ENCODE peak calls at places on chromosomes 5 and 9, in ten cellular contexts. S is uterus, L is transverse colon, P is spleen, J is testis, H is endothelial cell of umbilical vein, U is ovary, X is K562, C is thyroid gland, Z is HepG2. Y is an unnamed sample.

GRCh38 chr5:39780341-39780740 is 355.6 kb upstream of the DAB2 start:
- DNase-seq in S (no peak), L (no peak), P (no peak), J (no peak), H (peak; percentile 82), U (no peak), X (no peak), C (no peak), Z (no peak), Y (no peak)

GRCh38 chr5:128844354-128844923 is 120.8 kb upstream of the SLC27A6 start:
- DNase-seq in S (no peak), L (no peak), P (no peak), J (no peak), H (peak; percentile 53), U (no peak), X (no peak), C (no peak), Z (no peak), Y (no peak)

GRCh38 chr5:66001952-66002351 is 75.6 kb downstream of the ERBIN start:
- DNase-seq in S (no peak), L (no peak), P (no peak), J (no peak), H (no peak), U (no peak), X (no peak), C (no peak), Z (no peak), Y (no peak)

GRCh38 chr5:136053336-136054121 is 24.7 kb downstream of the TGFBI start:
- DNase-seq in S (no peak), L (no peak), P (peak; percentile 32), J (no peak), H (peak; percentile 77), U (no peak), X (peak; percentile 19), C (no peak), Z (peak; percentile 99), Y (no peak)

GRCh38 chr9:92275541-92275940 is 18.0 kb downstream of the IARS1 start:
- DNase-seq in S (no peak), L (no peak), P (no peak), J (no peak), H (no peak), U (no peak), X (no peak), C (no peak), Z (no peak), Y (no peak)

GRCh38 chr5:66144799-66145390 is 795 bp downstream of the SREK1 start:
- DNase-seq in S (no peak), L (no peak), P (no peak), J (no peak), H (peak; percentile 87), U (no peak), X (no peak), C (no peak), Z (peak; percentile 45), Y (peak; percentile 96)

GRCh38 chr5:81773148-81773547 is 22.3 kb upstream of the SSBP2 start:
- DNase-seq in S (no peak), L (no peak), P (no peak), J (no peak), H (no peak), U (no peak), X (no peak), C (no peak), Z (no peak), Y (no peak)

GRCh38 chr9:125407432-125407973 is 145.9 kb downstream of the GAPVD1 start:
- DNase-seq in S (no peak), L (no peak), P (no peak), J (no peak), H (no peak), U (no peak), X (no peak), C (no peak), Z (no peak), Y (no peak)

GRCh38 chr5:10990626-10991025 is 229.6 kb upstream of the DAP start:
- DNase-seq in S (no peak), L (no peak), P (no peak), J (no peak), H (no peak), U (no peak), X (no peak), C (no peak), Z (no peak), Y (no peak)

GRCh38 chr5:93299596-93300308 is 281.3 kb downstream of the NR2F1-AS1 start:
- DNase-seq in S (no peak), L (no peak), P (no peak), J (no peak), H (no peak), U (no peak), X (no peak), C (peak; percentile 57), Z (no peak), Y (no peak)

GRCh38 chr9:121609845-121610637 is 41.4 kb upstream of the DAB2IP start:
- DNase-seq in S (peak; percentile 75), L (no peak), P (no peak), J (no peak), H (peak; percentile 29), U (peak; percentile 49), X (no peak), C (peak; percentile 94), Z (peak; percentile 93), Y (no peak)

GRCh38 chr5:94505327-94506080 is 112.9 kb downstream of the KIAA0825 start:
- DNase-seq in S (no peak), L (no peak), P (no peak), J (no peak), H (no peak), U (no peak), X (no peak), C (no peak), Z (no peak), Y (no peak)

GRCh38 chr5:58680503-58680902 is 97.6 kb downstream of the RAB3C start:
- DNase-seq in S (no peak), L (no peak), P (no peak), J (no peak), H (peak; percentile 85), U (no peak), X (no peak), C (no peak), Z (no peak), Y (no peak)

GRCh38 chr9:93083592-93084470 is 12.2 kb upstream of the CARD19 start:
- DNase-seq in S (peak; percentile 9), L (no peak), P (peak; percentile 53), J (peak; percentile 1), H (no peak), U (peak; percentile 5), X (no peak), C (no peak), Z (no peak), Y (no peak)

GRCh38 chr9:110197330-110198187 is 10.4 kb downstream of the C9orf152 start:
- DNase-seq in S (no peak), L (peak; percentile 52), P (no peak), J (no peak), H (no peak), U (no peak), X (no peak), C (no peak), Z (peak; percentile 89), Y (no peak)
- TF ChIP-seq CTCF in S (peak; percentile 7), L (peak; percentile 40), P (peak; percentile 13), J (no peak), H (peak; percentile 9), U (no peak), X (no peak), C (no peak), Z (peak; percentile 88), Y (peak; percentile 20)

DNA sequence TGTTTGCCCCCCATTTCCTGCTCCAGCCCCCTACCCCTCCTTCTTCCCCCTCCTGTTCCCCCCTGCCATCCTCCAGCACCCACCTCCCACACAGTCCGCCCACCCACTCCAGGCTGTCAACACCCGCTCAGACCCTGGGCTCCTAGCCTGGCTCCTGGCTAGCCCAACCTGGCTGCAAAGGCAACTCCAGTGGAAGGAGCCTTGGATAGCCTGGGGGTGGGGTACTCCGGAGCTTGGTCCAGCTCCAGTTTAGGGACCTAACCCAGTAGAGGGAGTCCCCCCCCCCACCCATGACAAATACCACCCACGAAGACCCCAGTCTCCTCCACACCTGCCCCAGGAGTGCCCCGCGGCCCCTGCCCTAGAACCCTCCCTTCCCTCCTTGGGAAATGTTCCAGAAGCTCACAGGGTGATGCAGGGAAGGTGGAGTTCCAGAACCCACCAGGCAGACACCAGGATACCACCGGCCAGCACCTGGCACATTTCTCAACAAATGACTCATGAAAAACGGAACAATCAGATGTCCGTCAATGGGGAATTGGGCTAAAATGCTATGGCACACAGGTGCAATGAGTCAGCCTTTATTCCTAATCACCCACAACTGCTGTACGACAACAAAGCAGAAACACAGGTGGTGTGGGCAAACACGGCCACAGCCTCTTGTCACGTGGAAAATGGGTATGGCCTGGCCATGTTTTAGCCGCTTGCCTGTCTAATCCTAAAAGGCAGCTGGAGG is 901 bp upstream of the SLC12A7 start:
- DNase-seq in S (no peak), L (no peak), P (no peak), J (no peak), H (no peak), U (no peak), X (no peak), C (no peak), Z (peak; percentile 20), Y (no peak)
- H3K4me3 ChIP-seq in S (no peak overlapping the region), L (no peak overlapping the region), P (no peak overlapping the region), J (no peak overlapping the region), H (no peak overlapping the region), U (no peak overlapping the region), X (no peak overlapping the region), C (no peak overlapping the region), Z (no peak overlapping the region), Y (no peak overlapping the region)

DNA sequence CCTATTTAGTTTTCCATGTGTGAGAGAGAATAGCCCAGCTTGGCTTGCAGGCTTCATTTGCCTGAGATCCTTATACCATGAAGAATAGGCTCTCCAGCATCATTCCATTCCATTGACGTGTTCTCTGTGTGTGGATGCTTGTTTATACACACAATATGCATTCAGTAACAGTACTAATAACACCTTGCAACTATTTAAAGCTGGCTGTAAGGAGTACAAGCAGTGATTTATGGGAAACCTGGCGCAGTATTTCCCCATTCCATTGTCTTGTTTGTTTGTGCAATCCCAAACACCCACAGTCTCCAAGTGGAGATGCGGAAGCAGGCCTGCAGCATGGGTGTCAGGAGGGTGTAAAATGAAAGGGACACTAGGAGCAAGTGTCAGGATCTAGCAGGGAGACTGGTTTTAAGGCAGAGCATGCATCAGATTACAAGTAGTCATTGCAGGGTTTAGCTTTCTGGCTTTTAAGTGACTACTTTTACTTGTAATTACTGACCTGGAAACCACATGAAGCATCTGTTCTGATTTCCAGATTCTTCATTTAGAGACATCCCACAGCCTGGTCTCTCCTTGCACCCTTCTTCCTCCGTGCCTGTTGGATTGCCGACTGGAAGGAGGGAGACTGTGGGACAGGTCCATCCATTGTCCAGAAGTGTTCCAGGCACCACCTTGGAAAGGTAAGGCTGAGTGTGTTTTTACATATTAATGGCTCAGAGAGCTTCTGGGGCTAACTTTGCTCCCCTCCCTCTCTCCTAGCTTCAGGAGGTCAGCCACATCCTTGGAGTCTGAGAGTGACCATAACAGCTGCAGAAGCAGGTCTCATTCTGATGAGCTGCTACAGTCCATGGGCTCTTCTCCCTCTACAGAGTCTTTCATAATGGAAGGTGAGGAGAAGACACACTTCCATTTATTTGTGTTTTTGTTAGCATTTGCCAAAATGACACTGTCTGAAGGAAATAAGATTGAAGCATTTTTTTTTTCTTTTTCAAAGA is 241.6 kb downstream of the ARHGEF28 start:
- DNase-seq in S (no peak), L (no peak), P (no peak), J (no peak), H (no peak), U (no peak), X (no peak), C (no peak), Z (no peak), Y (no peak)
- TF ChIP-seq POLR2A in S (no peak), L (no peak), P (no peak), J (no peak), H (no peak), U (no peak), X (no peak), C (no peak), Z (no peak), Y (no peak)

GRCh38 chr9:32581512-32582143 is 8.7 kb upstream of the NDUFB6 start:
- DNase-seq in S (no peak), L (no peak), P (no peak), J (peak; percentile 38), H (peak; percentile 73), U (no peak), X (peak; percentile 25), C (peak; percentile 36), Z (peak; percentile 61), Y (no peak)
- TF ChIP-seq CTCF in S (peak; percentile 29), L (no peak), P (peak; percentile 33), J (peak; percentile 28), H (peak; percentile 60), U (no peak), X (peak; percentile 53), C (peak; percentile 51), Z (peak; percentile 74), Y (peak; percentile 40)